ENCODE peak calls at places on chromosomes 7 and 10, in ten cellular contexts. S, U, O, A, T, Y, H, L, K and J are unnamed samples. For H3K4me1, the result is how much of the 10 kb centered on the place peaks cover.

GRCh38 chr10:88467835-88468485 is 115.2 kb downstream of the RNLS start:
- DNase-seq in Y (no peak), A (no peak), H (no peak), L (no peak), T (no peak), S (no peak), U (no peak), O (no peak), K (no peak), J (no peak)

GRCh38 chr7:144384071-144384470 is 19.4 kb downstream of the NOBOX start:
- DNase-seq in Y (no peak), H (no peak), U (peak), O (no peak), T (no peak), K (no peak), L (no peak), A (no peak), S (peak), J (peak)

GRCh38 chr10:102813734-102814455 is 23.3 kb downstream of the CYP17A1 start:
- DNase-seq in A (no peak), T (no peak), O (no peak), L (no peak), S (peak), Y (peak), K (peak), H (no peak), U (no peak), J (peak)

GRCh38 chr7:155644971-155645509 is 579 bp downstream of the RBM33 start:
- DNase-seq in O (no peak), U (peak), A (peak), S (peak), T (no peak), L (peak), H (peak), Y (peak), K (peak), J (peak)

GRCh38 chr7:104900525-104900924 is 113.5 kb upstream of the KMT2E start:
- DNase-seq in A (no peak), S (no peak), Y (no peak), U (no peak), T (no peak), K (no peak), L (no peak), O (no peak), H (no peak), J (no peak)

GRCh38 chr7:69871213-69871885 is 273.1 kb downstream of the AUTS2 start:
- DNase-seq in Y (no peak), H (no peak), S (no peak), K (peak), L (no peak), T (no peak), A (no peak), U (no peak), O (peak), J (no peak)

GRCh38 chr7:30717181-30717580 is 34.8 kb upstream of the INMT start:
- DNase-seq in Y (no peak), U (no peak), T (no peak), A (no peak), S (no peak), H (no peak), K (no peak), O (peak), L (no peak), J (no peak)

GRCh38 chr7:44847509-44847919 is 373 bp downstream of the H2AZ2 start:
- DNase-seq in L (peak), Y (peak), U (peak), H (no peak), T (peak), K (peak), O (peak), S (peak), A (peak), J (peak)

GRCh38 chr10:47090903-47091302 is 179.7 kb downstream of the PTPN20 start:
- DNase-seq in O (no peak), H (no peak), T (no peak), K (no peak), A (no peak), Y (no peak), L (no peak), U (no peak), S (no peak), J (no peak)

GRCh38 chr7:50264908-50265307 is 39.6 kb upstream of the IKZF1 start:
- DNase-seq in A (no peak), L (no peak), T (no peak), O (no peak), U (no peak), S (no peak), H (no peak), K (no peak), Y (no peak), J (no peak)

GRCh38 chr10:44046605-44047004 is 338.3 kb downstream of the CXCL12 start:
- DNase-seq in O (no peak), S (no peak), T (no peak), K (no peak), Y (no peak), A (no peak), H (no peak), L (no peak), U (no peak), J (peak)

GRCh38 chr7:116142850-116143249 is 67.5 kb upstream of the TES start:
- DNase-seq in S (no peak), Y (no peak), U (no peak), O (no peak), L (no peak), A (no peak), H (no peak), T (no peak), K (no peak), J (no peak)

GRCh38 chr7:121369462-121369861 is 26.6 kb downstream of the FAM3C start:
- DNase-seq in L (no peak), U (peak), T (no peak), A (no peak), K (no peak), O (no peak), H (no peak), Y (no peak), S (no peak), J (peak)

GRCh38 chr7:1111156-1111555 is 23.2 kb downstream of the GPER1 start:
- DNase-seq in Y (no peak), H (no peak), O (no peak), S (no peak), T (peak), U (no peak), A (no peak), L (no peak), K (no peak), J (no peak)

GRCh38 chr10:62658516-62658915 is 146.0 kb upstream of the ADO start:
- DNase-seq in T (no peak), L (peak), O (no peak), K (no peak), U (no peak), Y (no peak), A (no peak), H (no peak), S (no peak), J (no peak)

GRCh38 chr7:30143748-30144251 is 9.0 kb downstream of the MTURN start:
- DNase-seq in Y (no peak), U (peak), S (no peak), O (no peak), H (no peak), T (no peak), L (no peak), A (no peak), K (no peak), J (no peak)

GRCh38 chr10:133448120-133448519 is 5.6 kb upstream of the SCART1 start:
- DNase-seq in T (no peak), A (no peak), U (no peak), S (no peak), O (no peak), K (no peak), Y (no peak), L (no peak), H (no peak), J (no peak)

GRCh38 chr7:148979827-148980226 is 48.5 kb downstream of the PDIA4 start:
- DNase-seq in Y (peak), S (no peak), O (no peak), H (no peak), U (no peak), T (no peak), L (no peak), A (no peak), K (no peak), J (no peak)

GRCh38 chr7:17559388-17559787 is 260.9 kb downstream of the AHR start:
- DNase-seq in Y (no peak), A (no peak), O (no peak), T (no peak), L (no peak), K (no peak), H (no peak), S (no peak), U (no peak), J (peak)

GRCh38 chr10:8050561-8051108 is 3.9 kb upstream of the GATA3 start:
- DNase-seq in T (no peak), Y (peak), U (no peak), S (no peak), O (no peak), L (no peak), A (no peak), H (peak), K (no peak), J (peak)

GRCh38 chr7:4730971-4731370 is 44.5 kb upstream of the AP5Z1 start:
- DNase-seq in S (no peak), A (no peak), L (no peak), U (no peak), O (no peak), H (no peak), T (no peak), K (no peak), Y (no peak), J (no peak)

GRCh38 chr10:68550747-68551411 is 9.3 kb upstream of the TET1 start:
- DNase-seq in L (peak), K (peak), A (peak), Y (no peak), S (peak), O (peak), H (peak), U (peak), T (no peak), J (peak)

GRCh38 chr7:65230231-65230630 is 143.4 kb upstream of the ZNF92 start:
- DNase-seq in S (no peak), O (no peak), H (no peak), Y (no peak), L (no peak), A (no peak), T (no peak), U (no peak), K (no peak), J (no peak)

GRCh38 chr7:23597908-23598224 is 684 bp downstream of the CCDC126 start:
- DNase-seq in S (no peak), K (no peak), H (no peak), A (no peak), O (no peak), L (no peak), T (no peak), U (no peak), Y (no peak), J (peak)

GRCh38 chr10:118166951-118167350 is 120.2 kb upstream of the RAB11FIP2 start:
- DNase-seq in K (no peak), Y (no peak), A (no peak), O (no peak), S (no peak), L (no peak), H (no peak), T (no peak), U (no peak), J (no peak)

GRCh38 chr10:78913219-78914059 is 155.3 kb upstream of the ZMIZ1 start:
- DNase-seq in Y (peak), H (peak), U (no peak), S (peak), A (no peak), L (no peak), K (no peak), T (no peak), O (no peak), J (peak)

GRCh38 chr10:119209050-119209735 is 1.8 kb downstream of the GRK5 start:
- DNase-seq in T (no peak), S (peak), L (peak), A (peak), Y (peak), U (no peak), H (peak), K (peak), O (no peak), J (peak)

GRCh38 chr7:102991077-102991539 is 78.3 kb downstream of the LRRC17 start:
- DNase-seq in A (no peak), Y (no peak), T (no peak), S (no peak), O (no peak), H (no peak), L (no peak), K (no peak), U (no peak), J (no peak)

GRCh38 chr7:19177269-19177668 is 32.0 kb upstream of the FERD3L start:
- DNase-seq in S (no peak), T (no peak), Y (no peak), L (no peak), U (no peak), O (no peak), K (no peak), H (no peak), A (no peak), J (no peak)

GRCh38 chr7:5606235-5606634 is 175.2 kb downstream of the RNF216 start:
- DNase-seq in L (no peak), S (no peak), U (no peak), O (no peak), Y (no peak), A (no peak), K (no peak), T (no peak), H (no peak), J (no peak)

GRCh38 chr7:154096-154835 is 38.1 kb upstream of the FAM20C start:
- DNase-seq in L (no peak), S (no peak), A (no peak), O (no peak), T (no peak), K (no peak), H (no peak), U (no peak), Y (peak), J (no peak)

GRCh38 chr10:15136960-15137359 is 31.5 kb downstream of the NMT2 start:
- DNase-seq in S (no peak), H (no peak), O (no peak), L (no peak), Y (no peak), A (no peak), U (no peak), K (no peak), T (no peak), J (no peak)

GRCh38 chr10:122368502-122369254 is 5.8 kb upstream of the PLEKHA1 start:
- DNase-seq in K (no peak), A (no peak), S (no peak), O (no peak), U (no peak), Y (no peak), T (no peak), H (no peak), L (peak), J (no peak)

GRCh38 chr10:14068851-14069250 is 261.9 kb downstream of the FRMD4A start:
- DNase-seq in T (no peak), S (no peak), L (no peak), U (no peak), H (no peak), A (no peak), K (no peak), O (no peak), Y (no peak), J (no peak)

GRCh38 chr7:18890885-18891621 is 226.4 kb downstream of the TWIST1 start:
- DNase-seq in T (no peak), K (no peak), O (no peak), S (no peak), A (no peak), Y (no peak), U (no peak), H (no peak), L (no peak), J (no peak)

GRCh38 chr10:79405995-79406515 is 39.4 kb downstream of the ZCCHC24 start:
- DNase-seq in L (no peak), Y (no peak), S (no peak), U (no peak), H (no peak), O (no peak), A (no peak), K (no peak), T (no peak), J (no peak)

GRCh38 chr7:8430643-8431042 is 2.8 kb upstream of the NXPH1 start:
- DNase-seq in O (no peak), T (no peak), S (no peak), L (no peak), Y (no peak), H (no peak), K (no peak), U (no peak), A (no peak), J (no peak)

GRCh38 chr7:148058092-148058491 is 532.5 kb upstream of the C7orf33 start:
- DNase-seq in S (no peak), Y (no peak), H (no peak), L (no peak), O (no peak), K (no peak), A (no peak), T (no peak), U (no peak), J (no peak)

GRCh38 chr7:75575488-75576112 is 83.5 kb downstream of the SPDYE5 start:
- DNase-seq in A (no peak), L (no peak), U (peak), O (no peak), H (no peak), K (no peak), Y (no peak), T (no peak), S (no peak), J (no peak)

DNA sequence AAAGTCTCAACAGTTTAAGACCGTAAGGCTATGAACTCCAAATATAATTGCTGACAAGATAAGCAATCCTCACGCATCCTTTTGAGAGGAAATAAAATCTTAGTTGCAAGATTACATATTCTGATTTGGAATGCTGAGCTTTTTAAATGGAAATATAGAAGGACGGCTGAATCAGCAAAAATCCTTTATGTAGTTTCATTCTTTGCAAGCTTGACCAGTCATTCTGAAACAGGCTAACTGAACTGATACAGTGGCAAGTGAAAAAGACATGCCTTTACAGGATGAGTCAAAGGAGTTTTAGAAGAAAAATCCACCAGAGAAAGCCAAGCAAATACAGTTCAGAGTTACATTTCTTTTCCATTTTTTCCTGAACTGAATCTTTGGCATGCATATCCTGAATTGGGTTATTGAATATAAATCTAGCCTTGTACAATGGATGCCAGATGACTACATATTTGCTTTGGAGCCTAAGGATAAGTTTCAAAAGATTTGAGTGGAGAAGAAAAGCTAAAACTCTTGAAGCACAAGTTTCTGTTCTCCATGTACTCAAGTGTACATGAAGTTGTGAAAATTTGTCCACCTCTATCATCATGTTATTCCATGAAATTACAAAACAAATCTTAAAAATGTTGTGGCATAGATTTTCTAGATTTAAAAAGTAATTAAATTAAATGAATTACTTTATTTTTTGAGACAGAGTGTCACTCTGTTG is 4.4 kb downstream of the VIM start:
- DNase-seq in U (peak), Y (no peak), K (no peak), S (no peak), A (no peak), H (no peak), O (no peak), L (no peak), T (no peak), J (no peak)
- H3K4me1 ChIP-seq in U (under half), Y (under half), K (under half), S (under half), A (under half), H (under half), O (under half), L (half or more), T (half or more), J (under half)

DNA sequence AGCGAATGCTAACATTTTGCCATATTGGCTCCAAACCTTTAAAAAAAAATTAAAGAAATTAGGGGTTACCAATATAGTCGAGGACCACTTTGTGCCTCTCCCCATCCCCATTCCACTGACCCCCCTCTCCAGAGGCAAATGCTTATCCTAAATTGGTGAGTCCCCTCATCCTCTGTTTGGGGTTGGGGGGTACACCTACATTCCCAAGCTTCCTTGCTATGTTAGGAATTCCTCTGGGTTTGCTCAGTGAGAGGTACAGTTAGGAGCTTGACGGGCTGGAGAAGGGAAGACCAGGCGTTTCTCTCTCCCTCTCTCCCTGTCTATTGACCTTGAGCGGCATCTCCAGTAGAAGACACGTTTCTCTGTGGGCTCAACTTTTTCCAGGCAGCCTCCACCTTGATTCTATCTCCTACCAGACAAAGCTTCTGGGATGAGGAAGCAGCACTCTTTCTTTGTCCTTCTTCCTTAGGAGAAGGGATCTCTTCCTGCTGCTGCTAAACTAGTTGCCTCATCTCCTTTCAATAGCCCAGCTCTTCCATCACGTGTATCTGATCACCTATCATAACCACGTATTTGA is 6.6 kb upstream of the AKR1B15 start:
- DNase-seq in U (no peak), T (no peak), Y (no peak), S (no peak), K (no peak), O (no peak), H (no peak), A (no peak), L (no peak), J (no peak)
- H3K27ac ChIP-seq in U (no peak), T (no peak), Y (no peak), S (no peak), K (no peak), O (no peak), H (no peak), A (no peak), L (no peak), J (no peak)

DNA sequence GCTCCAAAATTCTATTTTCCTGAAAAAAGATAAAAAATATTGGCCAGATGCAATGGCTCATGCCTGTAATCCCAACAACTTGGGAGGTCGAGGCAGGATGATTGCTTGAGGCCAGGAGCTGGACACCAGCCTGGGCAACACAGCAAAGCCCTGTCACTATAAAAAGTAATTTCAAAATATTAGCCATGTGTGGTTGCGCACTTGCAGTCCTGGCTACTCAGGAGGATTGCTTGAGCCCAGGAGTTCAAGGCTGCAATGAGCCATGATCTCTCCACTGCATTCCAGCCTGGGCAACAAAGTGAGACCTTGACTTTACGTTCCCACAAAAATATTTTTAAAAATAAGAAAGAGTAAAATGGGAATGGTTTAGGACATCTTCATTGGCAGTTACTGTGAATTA is 104.1 kb upstream of the AFAP1L2 start:
- DNase-seq in T (no peak), H (no peak), S (no peak), Y (no peak), O (no peak), L (no peak), U (no peak), K (peak), A (no peak), J (no peak)
- H3K4me1 ChIP-seq in T (under half), H (under half), S (under half), Y (under half), O (under half), L (half or more), U (under half), K (under half), A (under half), J (under half)

DNA sequence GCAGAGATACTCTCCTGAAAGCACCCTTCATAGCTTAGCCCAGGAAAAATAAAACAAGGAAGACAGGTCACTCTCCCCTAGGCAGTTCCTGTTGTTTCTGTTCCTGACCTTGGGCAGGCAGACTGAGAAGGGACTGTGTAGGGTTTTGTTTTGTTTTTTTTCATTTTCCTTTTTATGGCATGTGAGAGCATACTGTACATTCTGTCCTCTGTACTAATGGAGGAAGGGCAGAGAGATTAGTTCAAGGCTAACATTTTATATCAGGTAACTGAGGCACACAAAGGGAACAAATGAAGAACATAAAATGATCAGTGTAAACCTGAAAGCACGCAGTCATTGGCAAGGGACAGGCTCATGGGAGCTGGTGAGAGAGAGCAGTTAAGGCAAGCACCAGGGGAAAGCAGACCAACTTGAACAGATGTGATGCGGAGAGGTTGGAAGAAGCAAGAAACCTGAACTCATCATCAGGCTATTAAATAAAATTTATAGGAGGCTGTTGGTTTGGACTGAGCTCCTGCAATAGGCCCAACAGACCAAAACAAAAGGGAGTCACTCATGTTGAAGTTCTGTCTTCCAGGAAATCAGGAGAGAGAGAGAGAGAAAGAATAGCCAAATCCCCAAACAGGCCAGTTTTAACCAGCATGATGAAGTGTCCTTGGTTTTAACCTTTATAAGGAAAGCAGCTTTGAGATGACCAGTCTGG is 34.2 kb upstream of the PDCD4 start:
- DNase-seq in H (no peak), L (no peak), Y (no peak), O (no peak), U (no peak), T (no peak), K (no peak), A (peak), S (peak), J (peak)
- H3K27ac ChIP-seq in H (no peak), L (peak), Y (no peak), O (no peak), U (no peak), T (no peak), K (no peak), A (peak), S (peak), J (peak)